ENCODE peak calls at places on chromosomes 1 and 21, in eight cellular contexts. Y is psoas muscle; V is CD8-positive, alpha-beta memory T cell; Q is transverse colon; C is neural progenitor cell; F is GM23248; T is dorsolateral prefrontal cortex; E is AG04450. N is an unnamed sample.

GRCh38 chr1:87450615-87451209 is 122.0 kb downstream of the LMO4 start:
- DNase-seq in Y (no peak), V (peak), Q (peak), C (peak), F (no peak), T (no peak), E (no peak), N (no peak)

GRCh38 chr1:193884848-193885558 is 698.6 kb upstream of the B3GALT2 start:
- DNase-seq in Y (no peak), V (no peak), Q (no peak), C (no peak), F (no peak), T (no peak), E (no peak), N (no peak)

GRCh38 chr1:234691567-234691966 is 81.6 kb upstream of the IRF2BP2 start:
- DNase-seq in Y (no peak), V (peak), Q (no peak), C (no peak), F (no peak), T (no peak), E (no peak), N (no peak)

GRCh38 chr1:53197301-53198205 is 929 bp downstream of the CPT2 start:
- DNase-seq in Y (no peak), V (no peak), Q (no peak), C (peak), F (peak), T (no peak), E (no peak), N (no peak)

GRCh38 chr1:82220754-82221153 is 420.0 kb downstream of the ADGRL2 start:
- DNase-seq in Y (no peak), V (no peak), Q (no peak), C (peak), F (no peak), T (no peak), E (no peak), N (no peak)

GRCh38 chr1:116850436-116850835 is 59.3 kb upstream of the PTGFRN start:
- DNase-seq in Y (no peak), V (no peak), Q (no peak), C (no peak), F (no peak), T (no peak), E (no peak), N (no peak)

GRCh38 chr1:53081384-53082066 is 19.5 kb downstream of the PODN start:
- DNase-seq in Y (no peak), V (no peak), Q (no peak), C (no peak), F (no peak), T (no peak), E (no peak), N (peak)

GRCh38 chr1:115084902-115085505 is 4.3 kb downstream of the TSPAN2 start:
- DNase-seq in Y (no peak), V (no peak), Q (no peak), C (no peak), F (no peak), T (no peak), E (no peak), N (no peak)

GRCh38 chr1:207362962-207363858 is 41.7 kb downstream of the CD55 start:
- DNase-seq in Y (no peak), V (peak), Q (no peak), C (no peak), F (peak), T (no peak), E (peak), N (no peak)

GRCh38 chr1:4020411-4020810 is 120.3 kb upstream of the C1orf174 start:
- DNase-seq in Y (no peak), V (no peak), Q (no peak), C (no peak), F (no peak), T (no peak), E (no peak), N (no peak)

GRCh38 chr1:30962609-30963508 is 54.3 kb upstream of the SDC3 start:
- DNase-seq in Y (no peak), V (no peak), Q (no peak), C (no peak), F (no peak), T (no peak), E (no peak), N (no peak)

GRCh38 chr1:171180671-171181070 is 4.4 kb upstream of the FMO2 start:
- DNase-seq in Y (no peak), V (no peak), Q (no peak), C (no peak), F (no peak), T (no peak), E (no peak), N (no peak)

GRCh38 chr21:44454747-44455523 is at the start of gene LRRC3:
- DNase-seq in Y (peak), V (peak), Q (peak), C (peak), F (peak), T (no peak), E (no peak), N (peak)

GRCh38 chr1:198771562-198772153 is 132.8 kb downstream of the PTPRC start:
- DNase-seq in Y (no peak), V (no peak), Q (no peak), C (peak), F (peak), T (no peak), E (peak), N (no peak)

GRCh38 chr1:9362488-9362887 is 69.8 kb downstream of the SPSB1 start:
- DNase-seq in Y (no peak), V (no peak), Q (no peak), C (no peak), F (no peak), T (no peak), E (no peak), N (no peak)

GRCh38 chr1:108151548-108151947 is 48.6 kb downstream of the SLC25A24 start:
- DNase-seq in Y (no peak), V (no peak), Q (no peak), C (no peak), F (no peak), T (no peak), E (no peak), N (no peak)

GRCh38 chr1:81004011-81004410 is 796.7 kb upstream of the ADGRL2 start:
- DNase-seq in Y (no peak), V (no peak), Q (no peak), C (no peak), F (no peak), T (no peak), E (no peak), N (no peak)

GRCh38 chr1:227739636-227740035 is 4.4 kb downstream of the SNAP47 start:
- DNase-seq in Y (no peak), V (no peak), Q (no peak), C (no peak), F (no peak), T (no peak), E (no peak), N (no peak)

GRCh38 chr1:19680644-19681043 is 16.0 kb downstream of the HTR6 start:
- DNase-seq in Y (no peak), V (no peak), Q (no peak), C (peak), F (no peak), T (no peak), E (no peak), N (no peak)

GRCh38 chr1:227174136-227174535 is 144.2 kb downstream of the CDC42BPA start:
- DNase-seq in Y (no peak), V (no peak), Q (no peak), C (no peak), F (peak), T (no peak), E (no peak), N (no peak)

GRCh38 chr1:241408170-241408569 is 51.2 kb upstream of the RGS7 start:
- DNase-seq in Y (no peak), V (no peak), Q (no peak), C (peak), F (peak), T (no peak), E (no peak), N (no peak)

GRCh38 chr1:235160395-235160964 is 570 bp downstream of the RBM34 start:
- DNase-seq in Y (no peak), V (no peak), Q (no peak), C (no peak), F (peak), T (no peak), E (peak), N (no peak)

GRCh38 chr1:203858055-203858454 is 3.3 kb upstream of the SNRPE start:
- DNase-seq in Y (no peak), V (no peak), Q (no peak), C (no peak), F (peak), T (no peak), E (peak), N (no peak)

GRCh38 chr1:103109291-103109920 is 1.1 kb upstream of the COL11A1 start:
- DNase-seq in Y (no peak), V (no peak), Q (no peak), C (peak), F (no peak), T (no peak), E (no peak), N (no peak)
- H3K4me3 ChIP-seq in Y (no peak), V (no peak), Q (no peak), C (peak), F (no peak), T (no peak), E (no peak), N (no peak)

DNA sequence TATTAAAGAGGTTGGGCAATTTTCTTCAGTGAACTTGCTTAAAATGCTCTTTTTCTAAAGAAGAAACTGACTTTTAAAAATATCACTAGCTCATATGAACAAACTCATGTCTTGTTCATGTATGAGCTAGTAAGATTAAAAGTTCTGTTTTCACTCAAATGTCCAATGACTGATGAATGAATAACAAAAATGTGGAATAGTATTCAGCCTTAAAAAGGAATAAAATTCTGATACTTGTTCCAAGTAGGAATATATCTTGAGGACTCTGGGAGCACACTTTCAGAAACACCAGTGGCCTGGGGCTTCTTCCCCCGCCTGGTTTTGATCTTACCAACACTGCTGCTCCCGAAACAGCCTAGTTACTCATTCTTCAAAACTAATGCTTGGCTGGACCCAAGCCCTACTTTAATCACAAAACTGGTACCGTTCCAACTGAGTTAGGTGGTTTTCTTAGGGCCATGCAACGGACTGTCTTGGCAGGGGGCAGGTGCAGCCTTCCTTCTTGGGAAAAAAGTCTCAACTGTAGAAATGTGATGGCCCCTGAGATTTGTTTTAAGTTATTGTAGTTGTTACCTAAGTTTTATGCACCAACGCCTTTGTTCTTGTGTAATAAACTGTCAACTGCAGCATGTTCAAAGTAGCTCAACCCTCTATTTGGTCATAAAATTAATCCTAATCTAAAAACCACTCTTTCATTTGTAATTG is 115.9 kb downstream of the ETS2 start:
- DNase-seq in Y (no peak), V (no peak), Q (peak), C (no peak), F (no peak), T (no peak), E (no peak), N (no peak)
- H3K27ac ChIP-seq in Y (no peak), V (no peak), Q (peak), C (no peak), F (peak), T (peak), E (no peak), N (no peak)

DNA sequence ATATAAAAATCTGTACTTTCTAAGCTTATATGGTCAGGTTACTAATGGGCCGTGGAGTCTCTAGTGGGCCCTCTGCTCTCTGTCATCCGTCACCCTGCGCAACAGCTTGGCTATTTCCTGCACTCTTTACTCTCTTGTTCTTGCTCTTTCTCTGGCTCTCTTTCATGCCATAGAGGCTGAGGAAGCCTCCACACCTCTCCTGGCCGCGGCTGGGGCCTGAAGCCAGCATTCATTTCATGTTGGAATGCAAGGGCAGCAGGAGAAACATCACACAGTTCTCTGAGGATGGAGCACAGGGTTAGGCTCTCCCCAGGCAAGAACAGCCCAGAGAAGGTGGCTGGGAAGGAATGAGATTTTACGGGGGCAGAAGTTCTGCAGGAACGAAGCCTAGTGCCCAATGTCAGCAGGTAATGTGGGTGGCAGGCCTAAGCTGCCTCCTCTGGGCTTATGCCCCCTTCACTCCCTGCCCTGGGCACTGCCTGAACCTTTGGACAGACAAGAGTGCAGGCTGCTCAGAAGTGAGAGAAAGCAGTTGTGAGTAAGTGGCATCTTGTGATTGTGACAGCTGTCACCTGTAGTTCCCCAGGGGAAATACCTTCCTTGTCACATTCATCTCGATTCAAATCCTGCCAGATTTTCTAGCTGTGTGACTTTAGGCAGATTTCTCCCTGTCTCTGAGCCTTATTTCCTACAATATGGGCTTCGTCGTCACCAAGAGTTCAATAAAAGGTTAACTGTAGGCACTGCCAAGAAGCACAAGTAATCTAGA is 3.6 kb upstream of the FHAD1 start:
- DNase-seq in Y (no peak), V (no peak), Q (no peak), C (no peak), F (no peak), T (no peak), E (no peak), N (no peak)
- H3K4me3 ChIP-seq in Y (no peak), V (no peak), Q (no peak), C (no peak), F (no peak), T (no peak), E (no peak), N (no peak)

GRCh38 chr1:28233264-28233606 is 406 bp upstream of the DNAJC8 start:
- DNase-seq in Y (no peak), V (no peak), Q (no peak), C (no peak), F (no peak), T (no peak), E (no peak), N (no peak)

GRCh38 chr1:28229089-28229488 is 3.7 kb downstream of the DNAJC8 start:
- DNase-seq in Y (no peak), V (no peak), Q (no peak), C (no peak), F (no peak), T (no peak), E (no peak), N (no peak)

GRCh38 chr1:28235746-28236655 is at the start of gene ATP5IF1:
- DNase-seq in Y (peak), V (peak), Q (peak), C (peak), F (peak), T (peak), E (peak), N (peak)

GRCh38 chr1:28236656-28237331 is 870 bp downstream of the ATP5IF1 start:
- DNase-seq in Y (no peak), V (no peak), Q (no peak), C (peak), F (peak), T (no peak), E (no peak), N (no peak)

DNA sequence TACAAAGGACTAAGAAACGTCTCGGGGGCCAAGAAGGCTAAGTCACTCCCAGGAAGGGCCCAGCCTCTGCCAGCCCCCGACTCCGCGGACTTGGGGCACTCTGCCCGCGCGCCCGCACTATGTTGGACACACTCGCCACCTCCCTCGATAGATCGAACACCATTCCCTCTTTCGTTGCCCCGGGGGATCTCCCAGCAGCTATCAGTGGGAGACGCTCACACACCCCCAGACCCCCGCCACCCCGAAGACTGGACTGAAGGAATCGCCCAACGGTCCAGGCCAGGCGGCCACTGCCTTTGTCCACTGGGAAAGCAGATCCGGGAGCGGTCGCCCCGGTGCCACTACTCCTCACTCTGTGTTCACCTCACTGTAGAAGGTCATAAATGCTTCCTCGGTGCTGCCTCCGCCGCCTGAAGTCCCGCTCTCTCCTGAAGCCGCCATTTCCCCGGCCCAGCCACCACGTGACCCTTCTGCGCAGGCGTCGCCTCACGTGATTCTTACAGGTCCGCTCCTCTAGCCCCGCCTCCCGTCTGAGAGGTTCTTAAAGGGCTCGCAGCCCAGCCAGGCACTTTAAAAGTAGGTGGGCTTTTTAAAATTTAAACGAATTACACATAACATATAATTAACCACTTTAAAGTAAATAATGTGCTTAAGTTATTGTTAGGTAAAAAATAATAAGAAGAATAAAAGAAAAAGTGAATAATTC is at the start of gene DNAJC8:
- DNase-seq in Y (peak), V (peak), Q (peak), C (peak), F (peak), T (peak), E (peak), N (peak)
- H3K27ac ChIP-seq in Y (peak), V (peak), Q (peak), C (peak), F (peak), T (peak), E (peak), N (peak)

N was measured in aorta.